ENCODE peak calls at places on chromosomes 5 and 9, in seven cellular contexts. W is Right ventricle myocardium superior; X is retina; Q is activated CD8-positive, alpha-beta memory T cell treated with anti-CD3 and anti-CD28 coated beads, Interleukin-2, amount 50 U/mL, for 48 hours; A is activated CD8-positive, alpha-beta T cell treated with anti-CD3 and anti-CD28 coated beads for 36 hours; M is activated effector memory CD4-positive, alpha-beta T cell treated with anti-CD3 and anti-CD28 coated beads, Interleukin-2, amount 50 U/mL, for 16 hours; L is activated CD4-positive, alpha-beta T cell treated with anti-CD3 and anti-CD28 coated beads, Interleukin-2, amount 50 U/mL, for 48 hours. G is an unnamed sample.

GRCh38 chr5:130471-131175 is 38.7 kb downstream of the PLEKHG4B start:
- DNase-seq in W (no peak), M (no peak), A (no peak), X (no peak), L (no peak), Q (no peak), G (no peak)

GRCh38 chr9:26675055-26675454 is 217.5 kb downstream of the CAAP1 start:
- DNase-seq in A (no peak), Q (no peak), W (no peak), L (no peak), M (no peak), X (no peak), G (no peak)

GRCh38 chr9:90368241-90368640 is 274.4 kb downstream of the DIRAS2 start:
- DNase-seq in L (no peak), A (no peak), W (no peak), Q (no peak), X (no peak), M (no peak), G (no peak)

GRCh38 chr9:8364021-8364782 is 564.6 kb upstream of the DMAC1 start:
- DNase-seq in X (no peak), L (no peak), M (no peak), W (no peak), A (no peak), Q (no peak), G (no peak)

GRCh38 chr9:14315754-14316573 is 2.0 kb upstream of the NFIB start:
- DNase-seq in Q (no peak), L (no peak), X (peak; percentile 79), M (no peak), A (no peak), W (peak; percentile 49), G (no peak)

GRCh38 chr5:38888023-38888422 is 42.2 kb downstream of the OSMR start:
- DNase-seq in M (no peak), W (no peak), Q (no peak), X (no peak), L (no peak), A (no peak), G (no peak)

GRCh38 chr5:14977058-14977640 is 105.6 kb upstream of the ANKH start:
- DNase-seq in M (no peak), X (no peak), A (no peak), W (no peak), L (no peak), Q (no peak), G (no peak)

GRCh38 chr9:133539434-133539833 is 4.9 kb downstream of the ADAMTSL2 start:
- DNase-seq in M (no peak), Q (no peak), L (no peak), X (no peak), W (peak; percentile 83), A (no peak), G (no peak)

GRCh38 chr5:157665467-157666085 is 5.8 kb upstream of the C5orf52 start:
- DNase-seq in L (no peak), X (no peak), M (no peak), W (no peak), A (no peak), Q (no peak), G (no peak)

GRCh38 chr9:93254061-93254481 is 70.1 kb downstream of the WNK2 start:
- DNase-seq in L (no peak), W (peak; percentile 35), X (no peak), M (peak; percentile 39), A (no peak), Q (no peak), G (no peak)

GRCh38 chr5:102670224-102670836 is 84.8 kb upstream of the PAM start:
- DNase-seq in L (peak; percentile 1), M (no peak), X (no peak), Q (no peak), A (peak; percentile 25), W (no peak), G (no peak)

GRCh38 chr5:140114341-140115185 is 654 bp downstream of the PURA start:
- DNase-seq in M (peak; percentile 79), X (peak; percentile 89), W (peak; percentile 84), Q (peak; percentile 78), A (peak; percentile 55), L (peak; percentile 45), G (peak; percentile 53)

GRCh38 chr5:82480331-82480730 is 202.2 kb upstream of the RPS23 start:
- DNase-seq in M (no peak), X (no peak), W (no peak), A (no peak), L (no peak), Q (no peak), G (no peak)

GRCh38 chr9:96654450-96655197 is 493 bp downstream of the PRXL2C start:
- DNase-seq in L (peak; percentile 55), X (peak; percentile 84), W (peak; percentile 93), Q (peak; percentile 78), A (peak; percentile 77), M (peak; percentile 88), G (peak; percentile 75)

GRCh38 chr5:172364773-172365172 is 81.2 kb upstream of the UBTD2 start:
- DNase-seq in Q (no peak), X (no peak), A (peak; percentile 46), L (peak; percentile 12), W (no peak), M (no peak), G (peak; percentile 39)

GRCh38 chr5:163094492-163095180 is 342.8 kb upstream of the CCNG1 start:
- DNase-seq in L (no peak), X (no peak), A (no peak), W (no peak), M (no peak), Q (no peak), G (no peak)

GRCh38 chr5:180078348-180078747 is 6.8 kb upstream of the RNF130 start:
- DNase-seq in A (no peak), X (no peak), M (no peak), Q (no peak), W (no peak), L (no peak), G (no peak)

GRCh38 chr9:132193227-132194110 is 31.6 kb downstream of the NTNG2 start:
- DNase-seq in M (no peak), W (no peak), X (no peak), Q (no peak), L (no peak), A (no peak), G (no peak)

GRCh38 chr9:115296831-115297565 is 179.0 kb upstream of the TNC start:
- DNase-seq in Q (no peak), W (no peak), X (no peak), L (no peak), M (no peak), A (no peak), G (no peak)

GRCh38 chr9:97907632-97908031 is 14.7 kb downstream of the TRMO start:
- DNase-seq in A (no peak), X (no peak), L (no peak), M (no peak), W (no peak), Q (no peak), G (no peak)

GRCh38 chr5:153960269-153961215 is 78.2 kb downstream of the FAM114A2 start:
- DNase-seq in M (no peak), A (peak; percentile 76), W (no peak), L (no peak), X (no peak), Q (no peak), G (no peak)

GRCh38 chr5:31854625-31855526 is 215.9 kb downstream of the PDZD2 start:
- DNase-seq in W (peak; percentile 59), Q (peak; percentile 57), A (peak; percentile 32), L (peak; percentile 10), M (no peak), X (peak; percentile 86), G (peak; percentile 23)

GRCh38 chr5:149166128-149166527 is 24.8 kb downstream of the ABLIM3 start:
- DNase-seq in W (no peak), A (no peak), Q (no peak), M (no peak), L (no peak), X (no peak), G (no peak)

GRCh38 chr9:21265421-21266189 is 25.8 kb upstream of the IFNA14 start:
- DNase-seq in M (no peak), X (no peak), A (no peak), L (no peak), Q (no peak), W (no peak), G (no peak)

GRCh38 chr9:92980085-92980745 is 32.9 kb downstream of the FGD3 start:
- DNase-seq in W (no peak), M (peak; percentile 69), X (no peak), A (no peak), L (no peak), Q (no peak), G (no peak)

GRCh38 chr5:126373621-126374416 is 49.4 kb upstream of the GRAMD2B start:
- DNase-seq in Q (no peak), X (no peak), W (no peak), A (peak; percentile 15), L (no peak), M (no peak), G (no peak)

GRCh38 chr9:117101003-117101402 is 313.9 kb downstream of the ASTN2 start:
- DNase-seq in M (no peak), A (no peak), W (no peak), L (no peak), Q (no peak), X (no peak), G (no peak)

GRCh38 chr5:113217619-113218184 is 217.1 kb downstream of the TSSK1B start:
- DNase-seq in X (no peak), Q (no peak), M (no peak), L (no peak), W (no peak), A (no peak), G (no peak)

GRCh38 chr5:148915224-148915803 is 88.9 kb downstream of the ADRB2 start:
- DNase-seq in Q (no peak), W (no peak), X (no peak), L (no peak), A (no peak), M (no peak), G (no peak)

GRCh38 chr9:4973902-4974301 is 11.2 kb upstream of the JAK2 start:
- DNase-seq in Q (no peak), A (no peak), M (no peak), L (no peak), X (no peak), W (no peak), G (no peak)

GRCh38 chr5:172505840-172506638 is 51.7 kb upstream of the SH3PXD2B start:
- DNase-seq in M (peak; percentile 33), W (no peak), L (no peak), A (no peak), X (no peak), Q (peak; percentile 6), G (no peak)

GRCh38 chr9:3730527-3730926 is 204.7 kb upstream of the RFX3 start:
- DNase-seq in A (no peak), L (no peak), M (no peak), X (no peak), Q (no peak), W (no peak), G (no peak)

GRCh38 chr5:140926211-140926902 is at the start of gene PCDHAC1:
- DNase-seq in A (peak; percentile 47), Q (peak; percentile 69), M (peak; percentile 66), X (peak; percentile 98), L (peak; percentile 34), W (peak; percentile 83), G (peak; percentile 76)

GRCh38 chr5:172906888-172907287 is 52.3 kb upstream of the RPL26L1 start:
- DNase-seq in X (no peak), A (no peak), L (no peak), W (no peak), Q (no peak), M (no peak), G (no peak)

GRCh38 chr9:35914307-35914807 is 5.1 kb downstream of the SPAAR start:
- DNase-seq in Q (no peak), L (no peak), X (peak; percentile 75), M (no peak), W (peak; percentile 88), A (peak; percentile 31), G (no peak)